ENCODE peak calls at places on chromosomes 6 and 20, in eight cellular contexts. Y, I, T, Q, M, K, C and B are unnamed samples.
A peak's percentile ranks its signal among the peaks of the same experiment; 100 is the strongest.

GRCh38 chr6:55643868-55644267 is 64.9 kb upstream of the HMGCLL1 start:
- DNase-seq in M (no peak), I (no peak), C (no peak), Y (no peak), Q (no peak), T (no peak), K (no peak), B (no peak)

GRCh38 chr6:43982084-43982625 is 145.1 kb downstream of the MRPL14 start:
- DNase-seq in I (no peak), M (no peak), K (no peak), Y (no peak), T (no peak), C (no peak), Q (no peak), B (no peak)

GRCh38 chr20:11378252-11378651 is 539.4 kb upstream of the BTBD3 start:
- DNase-seq in K (no peak), M (no peak), I (no peak), Y (no peak), Q (no peak), T (no peak), C (no peak), B (no peak)

GRCh38 chr6:11685411-11686093 is 93.1 kb downstream of the ADTRP start:
- DNase-seq in Y (no peak), T (no peak), C (no peak), K (peak; percentile 36), M (peak; percentile 92), I (no peak), Q (no peak), B (no peak)

GRCh38 chr20:49750611-49751396 is 37.1 kb upstream of the B4GALT5 start:
- DNase-seq in C (no peak), T (no peak), I (no peak), Y (peak; percentile 94), K (no peak), M (no peak), Q (no peak), B (no peak)

GRCh38 chr6:24899647-24900325 is 36.0 kb downstream of the RIPOR2 start:
- DNase-seq in Y (peak; percentile 58), C (no peak), Q (no peak), M (no peak), K (no peak), T (no peak), I (no peak), B (no peak)

GRCh38 chr6:30683137-30683979 is 3.1 kb downstream of the PPP1R18 start:
- DNase-seq in I (no peak), Y (no peak), M (no peak), T (no peak), K (no peak), C (no peak), Q (no peak), B (no peak)

GRCh38 chr6:45351667-45352066 is 23.5 kb downstream of the RUNX2 start:
- DNase-seq in Y (no peak), M (no peak), I (no peak), T (no peak), C (no peak), Q (no peak), K (no peak), B (no peak)

GRCh38 chr6:131053546-131054240 is 9.4 kb downstream of the EPB41L2 start:
- DNase-seq in Y (no peak), K (no peak), T (no peak), C (no peak), I (no peak), Q (no peak), M (peak; percentile 35), B (no peak)

GRCh38 chr20:35091808-35092523 is 641 bp downstream of the TRPC4AP start:
- DNase-seq in Y (peak; percentile 14), M (peak; percentile 11), Q (no peak), T (no peak), K (no peak), I (no peak), C (peak; percentile 23), B (peak; percentile 51)

GRCh38 chr6:6177754-6178153 is 142.7 kb downstream of the F13A1 start:
- DNase-seq in Q (no peak), Y (no peak), K (no peak), M (no peak), I (no peak), C (no peak), T (no peak), B (no peak)

GRCh38 chr6:12957321-12958051 is 240.9 kb downstream of the PHACTR1 start:
- DNase-seq in M (peak; percentile 36), Y (peak; percentile 9), K (no peak), C (no peak), Q (peak; percentile 90), I (peak; percentile 2), T (peak; percentile 81), B (no peak)

GRCh38 chr6:150213301-150213700 is 70.5 kb downstream of the PPP1R14C start:
- DNase-seq in C (no peak), K (no peak), Q (no peak), M (no peak), I (no peak), Y (no peak), T (no peak), B (no peak)

GRCh38 chr20:4574356-4574690 is 147.4 kb upstream of the PRND start:
- DNase-seq in C (no peak), I (no peak), T (no peak), M (no peak), Q (no peak), Y (no peak), K (no peak), B (no peak)

GRCh38 chr6:27138837-27139752 is 108.4 kb upstream of the PRSS16 start:
- DNase-seq in Y (peak; percentile 97), M (no peak), Q (no peak), T (no peak), C (peak; percentile 76), I (peak; percentile 66), K (no peak), B (no peak)

GRCh38 chr20:44215125-44215524 is 4.6 kb upstream of the OSER1 start:
- DNase-seq in Y (peak; percentile 76), M (peak; percentile 54), Q (peak; percentile 76), T (peak; percentile 59), K (peak; percentile 28), C (peak; percentile 41), I (peak; percentile 65), B (peak; percentile 61)

GRCh38 chr20:41958391-41958790 is 340.2 kb upstream of the CHD6 start:
- DNase-seq in K (no peak), I (no peak), C (no peak), Q (no peak), T (no peak), Y (no peak), M (no peak), B (no peak)

GRCh38 chr6:41278699-41279405 is 7.6 kb downstream of the TREM1 start:
- DNase-seq in K (peak; percentile 69), M (peak; percentile 45), Q (no peak), I (peak; percentile 46), Y (peak; percentile 74), T (no peak), C (peak; percentile 79), B (peak; percentile 77)

GRCh38 chr6:16667509-16667908 is 93.8 kb downstream of the ATXN1 start:
- DNase-seq in K (no peak), C (no peak), Q (no peak), M (no peak), Y (no peak), I (no peak), T (no peak), B (no peak)

GRCh38 chr6:153123801-153124200 is 7.3 kb downstream of the RGS17 start:
- DNase-seq in Y (no peak), Q (no peak), T (no peak), M (no peak), C (no peak), K (no peak), I (no peak), B (no peak)

GRCh38 chr20:62501801-62502495 is 26.2 kb upstream of the GATA5 start:
- DNase-seq in Y (peak; percentile 87), M (peak; percentile 96), Q (no peak), C (peak; percentile 25), I (no peak), K (no peak), T (no peak), B (no peak)

GRCh38 chr20:41524980-41525613 is 93.1 kb downstream of the CHD6 start:
- DNase-seq in I (no peak), Y (no peak), C (peak; percentile 20), K (no peak), M (peak; percentile 56), T (peak; percentile 48), Q (peak; percentile 70), B (no peak)

GRCh38 chr20:6362245-6362644 is 239.4 kb upstream of the FERMT1 start:
- DNase-seq in K (no peak), C (no peak), M (no peak), T (no peak), Q (no peak), Y (no peak), I (no peak), B (no peak)

GRCh38 chr6:37988131-37988530 is 168.6 kb downstream of the ZFAND3 start:
- DNase-seq in T (no peak), Y (no peak), K (no peak), I (no peak), M (no peak), Q (no peak), C (no peak), B (no peak)

GRCh38 chr6:157610451-157610999 is 212.5 kb upstream of the SNX9 start:
- DNase-seq in K (no peak), Y (no peak), C (no peak), T (no peak), M (no peak), Q (peak; percentile 35), I (no peak), B (no peak)

GRCh38 chr6:138593100-138593877 is 94.0 kb upstream of the NHSL1 start:
- DNase-seq in Y (peak; percentile 82), M (peak; percentile 91), Q (no peak), C (no peak), K (peak; percentile 64), I (no peak), T (peak; percentile 34), B (peak; percentile 31)

GRCh38 chr20:61500791-61501321 is 248.8 kb downstream of the CDH4 start:
- DNase-seq in K (no peak), T (peak; percentile 61), M (peak; percentile 10), C (no peak), Y (no peak), Q (no peak), I (no peak), B (no peak)

GRCh38 chr6:83378621-83379388 is 52.0 kb downstream of the ME1 start:
- DNase-seq in T (no peak), Y (no peak), Q (no peak), K (no peak), M (peak; percentile 41), C (no peak), I (no peak), B (no peak)

GRCh38 chr6:149852180-149852579 is 12.0 kb downstream of the LRP11 start:
- DNase-seq in Y (peak; percentile 46), K (no peak), I (no peak), M (peak; percentile 76), Q (no peak), T (no peak), C (peak; percentile 47), B (no peak)

GRCh38 chr6:131949909-131950766 is 1.0 kb downstream of the CCN2 start:
- DNase-seq in M (peak; percentile 82), K (peak; percentile 32), I (peak; percentile 74), Y (no peak), T (peak; percentile 60), Q (peak; percentile 89), C (peak; percentile 9), B (peak; percentile 85)

GRCh38 chr6:109804020-109804419 is 112.9 kb downstream of the FIG4 start:
- DNase-seq in T (no peak), Q (no peak), M (no peak), Y (no peak), I (no peak), K (no peak), C (no peak), B (no peak)